ENCODE peak calls at places on chromosomes 2 and 18, in eight cellular contexts. N is foreskin keratinocyte; Y is progenitor cell of endocrine pancreas; J is ELF-1; R is NCI-H2081; S is NCI-H510A; I is NCI-H1417; X is stimulated activated CD4-positive, alpha-beta T cell treated with anti-CD3 and anti-CD28 coated beads, TNF-alpha, amount 100 ng/mL, for 48 hours. M is an unnamed sample.

GRCh38 chr2:132642415-132642814 is 27.6 kb downstream of the LYPD1 start:
- DNase-seq in N (no peak), J (no peak), X (no peak), Y (no peak), S (no peak), I (no peak), R (no peak), M (no peak)

GRCh38 chr2:177239934-177240600 is 24.5 kb downstream of the NFE2L2 start:
- DNase-seq in Y (no peak), X (no peak), S (no peak), J (no peak), I (peak; percentile 4), R (peak; percentile 56), N (no peak), M (no peak)

GRCh38 chr2:189298038-189298437 is 118.5 kb upstream of the COL5A2 start:
- DNase-seq in I (no peak), R (no peak), J (no peak), N (no peak), Y (no peak), S (no peak), X (no peak), M (no peak)

GRCh38 chr18:33951031-33951430 is 273.7 kb downstream of the NOL4 start:
- DNase-seq in S (no peak), J (no peak), I (no peak), N (no peak), X (no peak), Y (no peak), R (no peak), M (no peak)

GRCh38 chr2:162327806-162328205 is 9.3 kb upstream of the IFIH1 start:
- DNase-seq in J (no peak), Y (no peak), N (no peak), S (no peak), R (no peak), X (no peak), I (no peak), M (no peak)

GRCh38 chr2:235378261-235378660 is 115.6 kb upstream of the AGAP1 start:
- DNase-seq in J (no peak), Y (no peak), N (no peak), X (no peak), S (no peak), R (peak; percentile 15), I (no peak), M (peak; percentile 11)

GRCh38 chr18:55185391-55185790 is 226.1 kb upstream of the CCDC68 start:
- DNase-seq in J (no peak), N (peak; percentile 35), X (no peak), Y (no peak), I (no peak), R (no peak), S (no peak), M (no peak)

GRCh38 chr2:231614559-231615057 is 21.9 kb downstream of the TEX44 start:
- DNase-seq in I (no peak), X (peak; percentile 33), N (no peak), J (peak; percentile 70), R (no peak), Y (no peak), S (no peak), M (no peak)

GRCh38 chr2:172105715-172106124 is 3.0 kb upstream of the DLX2 start:
- DNase-seq in N (no peak), J (peak; percentile 80), X (no peak), I (no peak), Y (no peak), S (no peak), R (no peak), M (no peak)

GRCh38 chr2:66428986-66429612 is 5.8 kb upstream of the MEIS1 start:
- DNase-seq in I (peak; percentile 80), N (no peak), R (peak; percentile 65), Y (no peak), S (peak; percentile 18), X (no peak), J (peak; percentile 55), M (peak; percentile 9)

GRCh38 chr2:60400462-60400861 is 153.0 kb downstream of the BCL11A start:
- DNase-seq in N (no peak), X (no peak), S (no peak), Y (no peak), R (no peak), J (no peak), I (no peak), M (no peak)

GRCh38 chr2:60468390-60469085 is 84.9 kb downstream of the BCL11A start:
- DNase-seq in Y (no peak), I (no peak), X (no peak), N (no peak), S (no peak), R (no peak), J (no peak), M (no peak)

GRCh38 chr2:112216158-112216557 is 38.7 kb downstream of the ZC3H8 start:
- DNase-seq in X (no peak), S (no peak), N (no peak), J (peak; percentile 15), R (no peak), Y (no peak), I (no peak), M (no peak)

GRCh38 chr2:124001681-124002080 is 23.4 kb upstream of the CNTNAP5 start:
- DNase-seq in I (no peak), J (no peak), X (no peak), R (no peak), Y (no peak), S (no peak), N (no peak), M (peak; percentile 9)

GRCh38 chr18:50578030-50578429 is 18.1 kb downstream of the MAPK4 start:
- DNase-seq in S (no peak), I (no peak), Y (no peak), J (peak; percentile 44), R (no peak), N (no peak), X (no peak), M (no peak)

GRCh38 chr2:225667465-225667864 is 268.0 kb downstream of the NYAP2 start:
- DNase-seq in I (no peak), J (no peak), R (no peak), X (no peak), N (no peak), Y (no peak), S (no peak), M (no peak)

GRCh38 chr2:28393115-28393836 is 618 bp downstream of the FOSL2 start:
- DNase-seq in S (peak; percentile 42), Y (peak; percentile 34), X (no peak), R (peak; percentile 49), I (peak; percentile 54), J (peak; percentile 46), N (peak; percentile 34), M (no peak)

GRCh38 chr2:231189571-231190495 is 8.6 kb upstream of the ARMC9 start:
- DNase-seq in I (no peak), Y (no peak), S (no peak), J (peak; percentile 55), R (no peak), X (no peak), N (no peak), M (no peak)

GRCh38 chr2:173750332-173750731 is 214.8 kb downstream of the SP3 start:
- DNase-seq in J (peak; percentile 70), Y (no peak), R (peak; percentile 57), X (no peak), S (peak; percentile 53), N (no peak), I (no peak), M (peak; percentile 24)

GRCh38 chr2:18719978-18720775 is 130.8 kb upstream of the NT5C1B start:
- DNase-seq in R (no peak), N (peak; percentile 12), I (no peak), X (no peak), S (no peak), J (peak; percentile 27), Y (no peak), M (no peak)

GRCh38 chr2:196143641-196144236 is 27.6 kb downstream of the STK17B start:
- DNase-seq in S (no peak), J (no peak), R (no peak), N (no peak), Y (no peak), I (no peak), X (no peak), M (no peak)

GRCh38 chr2:128625966-128626757 is 307.5 kb upstream of the HS6ST1 start:
- DNase-seq in X (no peak), I (no peak), R (no peak), J (no peak), Y (no peak), N (no peak), S (no peak), M (no peak)

GRCh38 chr18:62852851-62853250 is 137.5 kb downstream of the PHLPP1 start:
- DNase-seq in N (no peak), S (no peak), X (no peak), J (no peak), R (no peak), I (no peak), Y (no peak), M (no peak)

GRCh38 chr2:235940330-235940729 is 227.9 kb downstream of the GBX2 start:
- DNase-seq in S (no peak), X (no peak), I (no peak), N (peak; percentile 2), J (peak; percentile 54), Y (no peak), R (no peak), M (no peak)

GRCh38 chr2:155930312-155930711 is 402.2 kb downstream of the NR4A2 start:
- DNase-seq in S (no peak), Y (no peak), X (no peak), R (no peak), N (no peak), I (no peak), J (no peak), M (no peak)

GRCh38 chr18:23864620-23865019 is 149.9 kb upstream of the TTC39C start:
- DNase-seq in Y (no peak), X (no peak), R (no peak), S (peak; percentile 19), N (no peak), I (no peak), J (no peak), M (no peak)

GRCh38 chr18:50880108-50880465 is 1.2 kb downstream of the ME2 start:
- DNase-seq in N (no peak), Y (no peak), I (no peak), S (no peak), X (no peak), R (no peak), J (no peak), M (no peak)

GRCh38 chr2:239383036-239383795 is 17.6 kb downstream of the HDAC4 start:
- DNase-seq in J (no peak), R (no peak), X (no peak), N (no peak), S (no peak), I (no peak), Y (no peak), M (no peak)

GRCh38 chr2:240626531-240627300 is 1.4 kb downstream of the GPR35 start:
- DNase-seq in S (no peak), J (no peak), X (no peak), Y (no peak), R (no peak), I (no peak), N (no peak), M (no peak)

GRCh38 chr2:180122874-180123273 is 115.8 kb upstream of the CWC22 start:
- DNase-seq in S (no peak), I (no peak), X (no peak), N (peak; percentile 73), R (no peak), Y (no peak), J (no peak), M (no peak)

GRCh38 chr2:207935121-207935990 is 90.0 kb downstream of the PLEKHM3 start:
- DNase-seq in N (no peak), Y (no peak), J (no peak), S (no peak), R (no peak), I (no peak), X (no peak), M (no peak)

GRCh38 chr2:215439980-215440512 is 4.2 kb upstream of the FN1 start:
- DNase-seq in N (peak; percentile 32), J (no peak), R (no peak), I (no peak), X (no peak), Y (no peak), S (no peak), M (no peak)

GRCh38 chr2:66489433-66489832 is 54.5 kb downstream of the MEIS1 start:
- DNase-seq in R (peak; percentile 57), N (no peak), S (no peak), X (no peak), I (peak; percentile 54), J (no peak), Y (no peak), M (no peak)

GRCh38 chr2:44055664-44056063 is 59.9 kb upstream of the LRPPRC start:
- DNase-seq in X (no peak), I (peak; percentile 84), J (peak; percentile 29), S (no peak), R (no peak), N (no peak), Y (no peak), M (no peak)